ENCODE peak calls at places on chromosomes 16 and 17, in ten cellular contexts. V is effector memory CD4-positive, alpha-beta T cell; H is heart left ventricle; A is uterus; E is PC-9; U is adrenal gland; Z is stomach; N is K562; P is testis; O is fibroblast of lung. R is an unnamed sample. For H3K4me1, the result is how much of the 10 kb centered on the place peaks cover.

GRCh38 chr17:40021471-40021961 is 6.3 kb downstream of the CSF3 start:
- DNase-seq in V (no peak), H (peak), A (peak), E (peak), U (peak), Z (no peak), N (peak), P (no peak), O (peak), R (no peak)

GRCh38 chr17:20084621-20085282 is 75.6 kb downstream of the SPECC1 start:
- DNase-seq in V (no peak), H (no peak), A (no peak), E (no peak), U (no peak), Z (no peak), N (no peak), P (no peak), O (no peak), R (no peak)

GRCh38 chr17:72900542-72900941 is 191.9 kb downstream of the SLC39A11 start:
- DNase-seq in V (no peak), H (no peak), A (no peak), E (no peak), U (no peak), Z (no peak), N (no peak), P (no peak), O (no peak), R (no peak)

GRCh38 chr16:76396977-76397376 is 119.8 kb downstream of the CNTNAP4 start:
- DNase-seq in V (no peak), H (no peak), A (no peak), E (no peak), U (no peak), Z (no peak), N (no peak), P (no peak), O (no peak), R (no peak)

GRCh38 chr16:88560722-88561484 is 9.3 kb upstream of the ZC3H18 start:
- DNase-seq in V (no peak), H (no peak), A (no peak), E (no peak), U (peak), Z (no peak), N (no peak), P (no peak), O (peak), R (peak)

GRCh38 chr17:35293151-35293837 is 50.4 kb downstream of the SLFN5 start:
- DNase-seq in V (no peak), H (no peak), A (no peak), E (no peak), U (no peak), Z (no peak), N (no peak), P (no peak), O (no peak), R (no peak)

GRCh38 chr16:81647527-81647926 is 131.6 kb upstream of the PLCG2 start:
- DNase-seq in V (no peak), H (no peak), A (no peak), E (no peak), U (peak), Z (no peak), N (peak), P (no peak), O (peak), R (no peak)

GRCh38 chr17:71578446-71578845 is 542.4 kb upstream of the SOX9 start:
- DNase-seq in V (no peak), H (no peak), A (no peak), E (no peak), U (no peak), Z (no peak), N (no peak), P (no peak), O (no peak), R (no peak)

GRCh38 chr17:73343168-73343634 is 31.4 kb upstream of the CDC42EP4 start:
- DNase-seq in V (no peak), H (peak), A (peak), E (no peak), U (no peak), Z (no peak), N (peak), P (peak), O (peak), R (peak)

GRCh38 chr16:21166561-21166961 is 8.1 kb downstream of the LDAF1 start:
- DNase-seq in V (no peak), H (no peak), A (no peak), E (no peak), U (no peak), Z (no peak), N (no peak), P (no peak), O (peak), R (no peak)

GRCh38 chr17:28030386-28030785 is 12.1 kb upstream of the NLK start:
- DNase-seq in V (no peak), H (no peak), A (no peak), E (no peak), U (peak), Z (no peak), N (no peak), P (no peak), O (no peak), R (peak)

GRCh38 chr16:72291531-72291981 is 119.6 kb upstream of the PMFBP1 start:
- DNase-seq in V (no peak), H (no peak), A (no peak), E (peak), U (peak), Z (no peak), N (no peak), P (no peak), O (peak), R (no peak)

GRCh38 chr16:28308794-28309535 is 16.6 kb downstream of the SBK1 start:
- DNase-seq in V (no peak), H (no peak), A (no peak), E (no peak), U (no peak), Z (no peak), N (no peak), P (no peak), O (no peak), R (no peak)

GRCh38 chr17:7563115-7563869 is 1.6 kb downstream of the SENP3 start:
- DNase-seq in V (no peak), H (no peak), A (no peak), E (no peak), U (no peak), Z (no peak), N (no peak), P (no peak), O (no peak), R (no peak)

GRCh38 chr16:87303431-87303930 is 13.7 kb downstream of the C16orf95 start:
- DNase-seq in V (no peak), H (no peak), A (no peak), E (no peak), U (no peak), Z (no peak), N (peak), P (no peak), O (peak), R (no peak)

GRCh38 chr17:18260332-18261145 is at the start of gene MIEF2:
- DNase-seq in V (peak), H (peak), A (peak), E (peak), U (peak), Z (peak), N (peak), P (peak), O (peak), R (peak)

GRCh38 chr16:68707341-68708152 is 29.5 kb upstream of the CDH1 start:
- DNase-seq in V (no peak), H (no peak), A (no peak), E (peak), U (peak), Z (peak), N (peak), P (peak), O (peak), R (peak)

GRCh38 chr16:83963277-83964119 is 4.5 kb upstream of the NECAB2 start:
- DNase-seq in V (no peak), H (peak), A (no peak), E (no peak), U (peak), Z (no peak), N (no peak), P (no peak), O (no peak), R (no peak)

GRCh38 chr17:1078831-1079561 is 82.1 kb downstream of the TIMM22 start:
- DNase-seq in V (no peak), H (peak), A (no peak), E (no peak), U (peak), Z (no peak), N (no peak), P (no peak), O (no peak), R (peak)

GRCh38 chr16:87235810-87236515 is 81.2 kb downstream of the C16orf95 start:
- DNase-seq in V (no peak), H (no peak), A (no peak), E (no peak), U (no peak), Z (no peak), N (no peak), P (no peak), O (no peak), R (no peak)

GRCh38 chr17:44636562-44636961 is 19.7 kb upstream of the MEIOC start:
- DNase-seq in V (no peak), H (no peak), A (no peak), E (no peak), U (no peak), Z (no peak), N (no peak), P (no peak), O (peak), R (no peak)

GRCh38 chr17:13583996-13584700 is 17.6 kb downstream of the HS3ST3A1 start:
- DNase-seq in V (no peak), H (no peak), A (no peak), E (no peak), U (no peak), Z (no peak), N (no peak), P (no peak), O (no peak), R (no peak)
- H3K4me1 ChIP-seq in V (under half), H (under half), A (under half), E (under half), U (under half), Z (under half), N (under half), P (under half), O (under half), R (under half)

GRCh38 chr17:82269138-82269881 is 4.2 kb downstream of the CSNK1D start:
- DNase-seq in V (no peak), H (peak), A (no peak), E (no peak), U (no peak), Z (no peak), N (no peak), P (no peak), O (no peak), R (no peak)

GRCh38 chr17:82272495-82273326 is 789 bp downstream of the CSNK1D start:
- DNase-seq in V (peak), H (peak), A (peak), E (peak), U (peak), Z (no peak), N (peak), P (peak), O (no peak), R (no peak)

GRCh38 chr17:82269882-82270500 is 3.5 kb downstream of the CSNK1D start:
- DNase-seq in V (no peak), H (peak), A (no peak), E (no peak), U (no peak), Z (peak), N (no peak), P (no peak), O (no peak), R (no peak)

GRCh38 chr17:82270651-82271050 is 2.8 kb downstream of the CSNK1D start:
- DNase-seq in V (no peak), H (peak), A (no peak), E (no peak), U (no peak), Z (no peak), N (no peak), P (no peak), O (no peak), R (no peak)

GRCh38 chr17:82271401-82271800 is 2.1 kb downstream of the CSNK1D start:
- DNase-seq in V (no peak), H (no peak), A (no peak), E (no peak), U (no peak), Z (no peak), N (no peak), P (no peak), O (no peak), R (no peak)
- H3K4me1 ChIP-seq in V (under half), H (half or more), A (under half), E (under half), U (under half), Z (half or more), N (half or more), P (under half), O (under half), R (half or more)

GRCh38 chr17:57293077-57293476 is 36.8 kb downstream of the MSI2 start:
- DNase-seq in V (no peak), H (no peak), A (no peak), E (peak), U (no peak), Z (no peak), N (no peak), P (no peak), O (peak), R (no peak)
- H3K4me1 ChIP-seq in V (under half), H (under half), A (under half), E (under half), U (under half), Z (under half), N (under half), P (under half), O (under half), R (under half)

GRCh38 chr17:38400286-38400685 is 28.0 kb upstream of the ARHGAP23 start:
- DNase-seq in V (no peak), H (no peak), A (no peak), E (no peak), U (no peak), Z (no peak), N (no peak), P (no peak), O (no peak), R (no peak)
- H3K4me1 ChIP-seq in V (under half), H (under half), A (under half), E (under half), U (under half), Z (under half), N (under half), P (under half), O (under half), R (under half)

GRCh38 chr16:4318171-4318910 is 2.5 kb downstream of the GLIS2 start:
- DNase-seq in V (no peak), H (no peak), A (no peak), E (no peak), U (no peak), Z (no peak), N (no peak), P (no peak), O (peak), R (no peak)
- H3K4me1 ChIP-seq in V (under half), H (half or more), A (under half), E (under half), U (half or more), Z (half or more), N (under half), P (under half), O (under half), R (half or more)

GRCh38 chr17:76519048-76519614 is 17.9 kb upstream of the RHBDF2 start:
- DNase-seq in V (no peak), H (no peak), A (no peak), E (no peak), U (no peak), Z (no peak), N (no peak), P (no peak), O (no peak), R (no peak)

GRCh38 chr17:76523084-76524037 is 14.1 kb downstream of the CYGB start:
- DNase-seq in V (peak), H (peak), A (peak), E (peak), U (peak), Z (peak), N (peak), P (peak), O (peak), R (peak)

GRCh38 chr17:76519667-76520066 is 17.8 kb downstream of the CYGB start:
- DNase-seq in V (no peak), H (no peak), A (no peak), E (no peak), U (no peak), Z (no peak), N (no peak), P (no peak), O (no peak), R (no peak)

GRCh38 chr17:76524598-76525512 is 12.7 kb downstream of the CYGB start:
- DNase-seq in V (no peak), H (peak), A (no peak), E (no peak), U (peak), Z (peak), N (no peak), P (peak), O (peak), R (peak)

DNA sequence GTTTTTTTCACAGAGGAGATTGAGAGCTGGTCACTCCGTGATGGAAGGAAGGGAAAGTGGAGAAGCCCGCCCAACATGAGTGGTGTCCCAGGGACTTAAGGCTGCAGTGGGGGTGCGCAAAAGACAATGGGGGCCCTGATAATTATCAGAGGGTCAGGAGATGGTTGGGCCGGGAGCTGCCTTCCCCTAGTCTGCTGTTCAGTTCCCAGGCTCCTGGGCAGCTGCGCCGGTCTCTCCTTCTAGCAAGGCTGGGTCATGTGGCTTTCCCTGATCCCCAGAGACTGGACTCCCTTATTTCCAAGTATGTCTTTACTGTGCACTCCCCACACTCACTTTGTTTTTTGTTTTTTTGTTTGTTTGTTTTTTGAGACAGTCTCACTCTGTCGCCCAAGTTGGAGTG is 16.2 kb downstream of the CYGB start:
- DNase-seq in V (no peak), H (no peak), A (no peak), E (no peak), U (no peak), Z (no peak), N (no peak), P (no peak), O (no peak), R (no peak)
- H3K4me1 ChIP-seq in V (under half), H (under half), A (under half), E (under half), U (under half), Z (under half), N (under half), P (under half), O (under half), R (under half)

GRCh38 chr16:31135535-31136286 is at the start of gene PRSS8:
- DNase-seq in V (no peak), H (no peak), A (no peak), E (peak), U (no peak), Z (peak), N (peak), P (no peak), O (no peak), R (peak)

GRCh38 chr16:31132303-31132978 is 3.1 kb downstream of the PRSS8 start:
- DNase-seq in V (no peak), H (no peak), A (no peak), E (no peak), U (no peak), Z (no peak), N (no peak), P (no peak), O (no peak), R (no peak)

GRCh38 chr16:31132979-31133599 is 2.4 kb downstream of the PRSS8 start:
- DNase-seq in V (no peak), H (no peak), A (no peak), E (no peak), U (no peak), Z (no peak), N (no peak), P (no peak), O (no peak), R (no peak)

GRCh38 chr16:31134625-31135534 is 647 bp downstream of the PRSS8 start:
- DNase-seq in V (no peak), H (no peak), A (no peak), E (peak), U (no peak), Z (peak), N (no peak), P (no peak), O (no peak), R (peak)

GRCh38 chr16:31134091-31134571 is 1.4 kb downstream of the PRSS8 start:
- DNase-seq in V (no peak), H (no peak), A (no peak), E (peak), U (no peak), Z (no peak), N (no peak), P (peak), O (peak), R (peak)
- H3K4me1 ChIP-seq in V (under half), H (under half), A (under half), E (half or more), U (under half), Z (half or more), N (under half), P (under half), O (under half), R (half or more)

GRCh38 chr17:48240562-48241130 is 133.1 kb downstream of the SNX11 start:
- DNase-seq in V (no peak), H (no peak), A (no peak), E (no peak), U (no peak), Z (no peak), N (no peak), P (no peak), O (peak), R (no peak)

GRCh38 chr17:48239603-48239995 is 132.0 kb downstream of the SNX11 start:
- DNase-seq in V (no peak), H (no peak), A (no peak), E (no peak), U (no peak), Z (no peak), N (no peak), P (no peak), O (no peak), R (no peak)

GRCh38 chr17:48240122-48240521 is 132.6 kb downstream of the SNX11 start:
- DNase-seq in V (no peak), H (no peak), A (no peak), E (no peak), U (no peak), Z (no peak), N (no peak), P (no peak), O (no peak), R (no peak)

GRCh38 chr17:48241770-48242497 is 134.4 kb downstream of the SNX11 start:
- DNase-seq in V (no peak), H (no peak), A (no peak), E (no peak), U (no peak), Z (no peak), N (no peak), P (no peak), O (no peak), R (no peak)

DNA sequence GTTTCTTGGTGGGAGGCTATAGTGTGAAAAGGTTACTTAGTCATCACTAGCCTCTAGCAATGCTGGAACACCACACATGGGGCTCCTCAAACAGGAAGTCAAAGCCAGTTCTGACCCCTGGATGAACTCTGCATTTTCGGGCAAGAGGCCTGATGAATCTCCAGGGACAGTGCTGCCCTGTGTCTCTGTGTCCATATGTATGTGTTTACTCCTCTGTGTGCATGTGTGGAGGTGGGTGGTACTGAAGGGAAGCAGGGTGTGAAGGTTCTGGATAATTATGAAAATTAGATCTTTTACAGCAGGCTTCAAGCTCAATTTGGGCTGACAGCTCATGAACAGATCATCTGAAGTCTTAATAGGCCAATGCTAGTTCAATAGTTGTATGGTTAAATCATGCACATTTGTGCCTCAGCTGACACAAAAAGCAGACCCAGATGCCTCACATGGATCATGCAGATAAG is 133.6 kb downstream of the SNX11 start:
- DNase-seq in V (no peak), H (no peak), A (peak), E (peak), U (peak), Z (no peak), N (peak), P (no peak), O (peak), R (no peak)
- H3K4me1 ChIP-seq in V (under half), H (half or more), A (under half), E (half or more), U (under half), Z (under half), N (half or more), P (under half), O (under half), R (under half)

R was measured in thyroid gland.